ENCODE peak calls at places on chromosome 20, in six cellular contexts. W is cardiac muscle cell, T is pancreas, H is sigmoid colon, P is fibroblast of the aortic adventitia, Y is AG04449. Z is an unnamed sample.

GRCh38 chr20:53752971-53753879 is 159.6 kb upstream of the ZNF217 start:
- DNase-seq in W (no peak), T (no peak), H (no peak), P (no peak), Y (no peak), Z (no peak)

GRCh38 chr20:53163486-53163885 is 191.3 kb downstream of the TSHZ2 start:
- DNase-seq in W (no peak), T (no peak), H (no peak), P (peak), Y (no peak), Z (no peak)

GRCh38 chr20:13771853-13772453 is 12.8 kb downstream of the ESF1 start:
- DNase-seq in W (peak), T (no peak), H (no peak), P (peak), Y (no peak), Z (no peak)

GRCh38 chr20:49586967-49587587 is 19.1 kb upstream of the PTGIS start:
- DNase-seq in W (no peak), T (no peak), H (no peak), P (peak), Y (peak), Z (peak)

GRCh38 chr20:618980-619379 is 8.9 kb upstream of the TCF15 start:
- DNase-seq in W (no peak), T (no peak), H (no peak), P (no peak), Y (no peak), Z (no peak)

GRCh38 chr20:3739054-3739925 is 6.8 kb downstream of the HSPA12B start:
- DNase-seq in W (no peak), T (no peak), H (peak), P (no peak), Y (no peak), Z (no peak)

GRCh38 chr20:51374961-51375360 is 167.6 kb downstream of the NFATC2 start:
- DNase-seq in W (no peak), T (no peak), H (peak), P (no peak), Y (no peak), Z (no peak)

GRCh38 chr20:38277691-38278090 is 17.2 kb upstream of the KIAA1755 start:
- DNase-seq in W (no peak), T (no peak), H (peak), P (no peak), Y (no peak), Z (no peak)

GRCh38 chr20:5714261-5715041 is 35.8 kb upstream of the SHLD1 start:
- DNase-seq in W (no peak), T (no peak), H (no peak), P (no peak), Y (no peak), Z (no peak)

GRCh38 chr20:4342631-4343030 is 327.3 kb upstream of the RNF24 start:
- DNase-seq in W (no peak), T (no peak), H (no peak), P (no peak), Y (no peak), Z (no peak)

GRCh38 chr20:3904224-3904623 is 15.0 kb downstream of the PANK2 start:
- DNase-seq in W (no peak), T (no peak), H (no peak), P (no peak), Y (no peak), Z (no peak)

GRCh38 chr20:56690531-56691175 is 61.5 kb downstream of the TFAP2C start:
- DNase-seq in W (no peak), T (no peak), H (no peak), P (no peak), Y (no peak), Z (no peak)

GRCh38 chr20:63214514-63214913 is 1.4 kb downstream of the YTHDF1 start:
- DNase-seq in W (no peak), T (no peak), H (no peak), P (no peak), Y (no peak), Z (no peak)

GRCh38 chr20:3483784-3484183 is 13.0 kb downstream of the ATRN start:
- DNase-seq in W (no peak), T (no peak), H (no peak), P (peak), Y (no peak), Z (no peak)

GRCh38 chr20:4087923-4088322 is 72.6 kb upstream of the RNF24 start:
- DNase-seq in W (no peak), T (no peak), H (no peak), P (no peak), Y (no peak), Z (no peak)

GRCh38 chr20:38406476-38406875 is 28.7 kb downstream of the SNHG17 start:
- DNase-seq in W (no peak), T (no peak), H (no peak), P (no peak), Y (no peak), Z (no peak)

GRCh38 chr20:32631916-32632460 is 41.8 kb downstream of the C20orf203 start:
- DNase-seq in W (no peak), T (no peak), H (no peak), P (no peak), Y (no peak), Z (no peak)

GRCh38 chr20:32626407-32626806 is 41.3 kb upstream of the NOL4L start:
- DNase-seq in W (no peak), T (no peak), H (no peak), P (no peak), Y (no peak), Z (no peak)

GRCh38 chr20:32626859-32627636 is 41.9 kb upstream of the NOL4L start:
- DNase-seq in W (no peak), T (peak), H (no peak), P (no peak), Y (no peak), Z (no peak)

GRCh38 chr20:32629813-32630212 is 43.9 kb downstream of the C20orf203 start:
- DNase-seq in W (no peak), T (no peak), H (no peak), P (no peak), Y (no peak), Z (no peak)

DNA sequence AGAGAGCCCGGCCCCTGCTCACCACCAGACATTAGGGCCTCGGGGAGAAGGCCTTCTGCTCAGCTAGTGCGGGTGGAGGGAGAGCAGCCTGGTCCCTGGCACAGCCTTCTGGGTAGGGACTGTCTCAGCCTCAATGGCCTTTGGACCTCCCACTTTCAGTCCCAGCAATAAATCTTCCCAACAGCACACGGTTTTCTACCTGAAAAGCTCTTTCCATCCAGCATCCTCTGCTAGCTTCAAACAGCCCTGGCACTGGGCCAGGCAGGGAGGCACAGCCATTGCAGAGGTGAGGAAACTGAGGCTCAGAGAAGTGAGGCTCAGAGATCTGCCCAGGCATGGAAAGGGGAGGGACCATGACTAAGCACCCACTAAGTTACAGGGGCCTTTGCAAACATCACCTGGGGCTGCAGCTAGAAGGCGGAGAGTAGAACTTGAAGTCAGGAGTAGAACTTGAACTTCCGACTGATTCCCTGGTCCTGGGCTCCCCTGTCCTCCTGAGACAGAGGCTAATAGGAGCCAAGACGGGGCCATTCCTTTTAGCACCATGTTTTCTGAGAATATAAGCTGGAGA is 43.9 kb upstream of the NOL4L start:
- DNase-seq in W (no peak), T (no peak), H (no peak), P (no peak), Y (no peak), Z (no peak)
- H3K4me3 ChIP-seq in W (no peak), T (no peak), H (no peak), P (no peak), Y (no peak), Z (no peak)

GRCh38 chr20:19934792-19935491 is 82.2 kb upstream of the NAA20 start:
- DNase-seq in W (no peak), T (peak), H (peak), P (no peak), Y (no peak), Z (no peak)
- H3K4me3 ChIP-seq in W (no peak), T (no peak), H (peak), P (no peak), Y (no peak), Z (peak)

DNA sequence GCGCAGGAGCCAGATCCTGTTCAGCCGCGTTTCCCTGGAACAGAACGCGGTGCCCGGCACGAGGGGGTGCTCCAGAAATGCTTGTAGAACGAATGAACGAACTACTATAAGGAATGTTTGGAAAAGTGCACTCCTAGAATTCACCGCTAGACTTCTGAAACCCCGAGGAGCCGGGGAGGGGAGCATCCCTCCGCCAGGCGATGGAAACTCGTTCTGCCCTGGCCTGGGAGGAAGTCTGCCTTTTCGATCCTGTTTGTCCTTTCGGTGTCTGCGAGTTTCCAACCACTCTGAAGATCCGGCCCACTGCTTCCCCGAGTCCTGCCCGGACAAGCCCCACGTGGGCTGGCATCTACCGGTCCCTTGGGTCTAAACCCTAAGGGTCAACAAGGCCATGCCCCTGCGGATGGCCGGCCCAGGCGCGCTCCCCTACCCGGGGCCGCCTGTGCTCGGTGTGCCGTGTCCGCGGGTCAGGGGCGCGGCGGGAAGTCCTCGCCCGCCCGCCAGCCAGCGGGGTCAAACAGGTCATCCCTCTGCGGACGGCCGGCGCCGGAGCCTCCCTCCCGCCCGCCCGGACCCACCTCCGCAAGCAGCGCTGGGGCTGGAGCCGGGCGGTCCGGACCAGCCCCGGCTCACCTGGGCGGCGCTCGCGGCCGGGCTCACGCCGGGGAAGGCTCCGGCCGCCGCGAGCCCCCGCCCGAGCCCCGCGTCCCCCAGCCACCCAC is 521 bp downstream of the SULF2 start:
- DNase-seq in W (peak), T (no peak), H (no peak), P (peak), Y (no peak), Z (peak)
- H3K4me3 ChIP-seq in W (peak), T (peak), H (peak), P (peak), Y (peak), Z (peak)

DNA sequence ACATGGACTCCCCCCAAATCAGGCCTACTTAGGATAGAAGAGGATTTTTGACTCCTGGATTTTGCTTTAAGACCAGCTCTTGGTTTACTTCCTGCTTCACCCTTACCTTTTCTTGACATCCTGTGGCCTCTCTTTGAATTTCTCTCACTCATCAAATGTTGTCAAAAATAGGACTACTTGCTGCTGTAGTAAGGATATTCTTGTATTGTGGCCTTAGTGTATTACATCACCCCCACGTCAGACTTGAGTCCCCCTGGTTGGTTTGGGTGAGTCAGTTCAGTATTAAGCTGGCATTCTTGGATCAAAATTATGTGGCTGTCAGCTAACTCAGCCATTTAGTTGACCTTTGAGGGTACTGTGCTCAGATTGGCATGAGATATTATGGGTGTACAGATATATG is 1.1 kb downstream of the TPX2 start:
- DNase-seq in W (no peak), T (no peak), H (no peak), P (peak), Y (no peak), Z (no peak)
- H3K4me3 ChIP-seq in W (peak), T (no peak), H (no peak), P (peak), Y (peak), Z (no peak)

GRCh38 chr20:41245086-41245707 is 72.3 kb downstream of the ZHX3 start:
- DNase-seq in W (peak), T (no peak), H (peak), P (peak), Y (no peak), Z (peak)

GRCh38 chr20:41249371-41249770 is 68.2 kb downstream of the ZHX3 start:
- DNase-seq in W (no peak), T (no peak), H (peak), P (peak), Y (peak), Z (peak)

GRCh38 chr20:41247523-41248370 is 69.8 kb downstream of the ZHX3 start:
- DNase-seq in W (no peak), T (no peak), H (no peak), P (no peak), Y (no peak), Z (no peak)

GRCh38 chr20:41249781-41250281 is 67.7 kb downstream of the ZHX3 start:
- DNase-seq in W (peak), T (no peak), H (peak), P (peak), Y (no peak), Z (peak)

GRCh38 chr20:41248371-41249024 is 69.0 kb downstream of the ZHX3 start:
- DNase-seq in W (no peak), T (no peak), H (no peak), P (peak), Y (no peak), Z (no peak)
- H3K4me3 ChIP-seq in W (no peak), T (no peak), H (no peak), P (no peak), Y (no peak), Z (no peak)

GRCh38 chr20:36470482-36471062 is 70.7 kb upstream of the MYL9 start:
- DNase-seq in W (no peak), T (no peak), H (no peak), P (no peak), Y (no peak), Z (no peak)

GRCh38 chr20:36472656-36473071 is 68.7 kb upstream of the MYL9 start:
- DNase-seq in W (no peak), T (peak), H (peak), P (no peak), Y (no peak), Z (peak)

GRCh38 chr20:36473164-36473563 is 68.2 kb upstream of the MYL9 start:
- DNase-seq in W (no peak), T (no peak), H (no peak), P (no peak), Y (no peak), Z (no peak)

GRCh38 chr20:36469973-36470372 is 71.3 kb upstream of the MYL9 start:
- DNase-seq in W (no peak), T (no peak), H (no peak), P (no peak), Y (no peak), Z (no peak)

DNA sequence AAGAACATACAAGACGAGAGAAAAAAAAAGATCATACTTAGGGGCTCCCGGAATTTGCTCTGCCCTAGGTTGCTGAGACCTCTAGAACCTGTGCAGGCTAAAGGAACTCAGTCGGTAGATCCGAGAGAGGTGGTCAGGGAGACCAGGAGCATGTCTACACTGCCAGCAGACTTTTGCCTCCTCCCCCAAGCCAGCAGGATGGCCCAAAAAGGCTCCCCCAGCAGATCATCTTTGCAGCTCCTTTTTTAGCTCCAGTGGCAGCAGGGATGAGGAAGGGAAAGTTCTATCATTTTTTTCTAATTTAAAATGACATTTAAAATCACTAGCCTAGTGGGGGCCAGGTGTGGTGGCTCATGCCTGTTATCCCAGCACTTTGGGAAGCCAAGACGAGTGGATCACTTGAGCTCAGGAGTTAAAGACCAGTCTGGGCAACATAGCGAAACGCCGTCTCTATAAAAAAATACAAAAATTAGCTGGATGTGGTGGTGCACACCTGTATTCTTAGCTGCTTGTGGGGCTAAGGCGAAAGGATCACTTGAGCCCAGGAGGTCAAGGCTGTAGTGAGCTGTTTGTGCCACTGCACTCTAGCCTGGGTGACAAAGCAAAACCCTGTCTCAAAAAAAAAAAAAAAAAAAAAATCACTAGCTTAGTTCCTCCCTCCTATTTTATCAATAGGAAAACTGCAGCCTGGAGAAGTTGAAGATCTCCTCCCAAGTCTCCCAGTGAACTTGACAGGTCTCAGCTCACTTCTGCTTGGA is 69.3 kb upstream of the MYL9 start:
- DNase-seq in W (no peak), T (no peak), H (no peak), P (no peak), Y (no peak), Z (no peak)
- H3K4me3 ChIP-seq in W (no peak), T (no peak), H (peak), P (no peak), Y (no peak), Z (no peak)

GRCh38 chr20:34215711-34216381 is 25.4 kb upstream of the ASIP start:
- DNase-seq in W (peak), T (peak), H (peak), P (peak), Y (no peak), Z (peak)

GRCh38 chr20:34211591-34211990 is 29.6 kb upstream of the ASIP start:
- DNase-seq in W (no peak), T (no peak), H (no peak), P (no peak), Y (no peak), Z (no peak)

GRCh38 chr20:34209111-34209510 is 32.1 kb upstream of the ASIP start:
- DNase-seq in W (no peak), T (no peak), H (no peak), P (no peak), Y (no peak), Z (peak)

GRCh38 chr20:34213213-34213612 is 28.0 kb upstream of the ASIP start:
- DNase-seq in W (no peak), T (no peak), H (no peak), P (no peak), Y (no peak), Z (no peak)

GRCh38 chr20:34210271-34210670 is 31.0 kb upstream of the ASIP start:
- DNase-seq in W (no peak), T (no peak), H (no peak), P (no peak), Y (no peak), Z (no peak)
- H3K4me3 ChIP-seq in W (no peak), T (no peak), H (no peak), P (no peak), Y (no peak), Z (no peak)